ENCODE peak calls at places on chromosomes 13 and 19, in six cellular contexts. T, J, K, M, G and B are unnamed samples. For H3K4me1, the result is how much of the 10 kb centered on the place peaks cover.

GRCh38 chr13:107374038-107374437 is 806.1 kb upstream of the ARGLU1 start:
- DNase-seq in T (no peak), J (no peak), K (no peak), M (no peak), G (no peak), B (no peak)

GRCh38 chr19:1410136-1410786 is 2.9 kb downstream of the DAZAP1 start:
- DNase-seq in T (no peak), J (no peak), K (no peak), M (no peak), G (no peak), B (no peak)

GRCh38 chr19:5369962-5370367 is 29.4 kb upstream of the PTPRS start:
- DNase-seq in T (peak), J (peak), K (peak), M (peak), G (no peak), B (no peak)

GRCh38 chr13:34933349-34933748 is 8.7 kb upstream of the NBEA start:
- DNase-seq in T (no peak), J (no peak), K (no peak), M (no peak), G (no peak), B (no peak)

GRCh38 chr13:101416181-101417042 is at the start of gene NALCN:
- DNase-seq in T (no peak), J (no peak), K (no peak), M (peak), G (no peak), B (no peak)

GRCh38 chr13:101018720-101019119 is 344.1 kb upstream of the TMTC4 start:
- DNase-seq in T (no peak), J (no peak), K (no peak), M (peak), G (no peak), B (no peak)

GRCh38 chr19:31154021-31154420 is 195.2 kb downstream of the TSHZ3 start:
- DNase-seq in T (no peak), J (no peak), K (no peak), M (no peak), G (no peak), B (no peak)

GRCh38 chr19:7904074-7905020 is 670 bp downstream of the MAP2K7 start:
- DNase-seq in T (peak), J (no peak), K (peak), M (no peak), G (peak), B (peak)

GRCh38 chr19:12784871-12785430 is 6.3 kb upstream of the JUNB start:
- DNase-seq in T (peak), J (no peak), K (peak), M (peak), G (peak), B (peak)

GRCh38 chr13:79451500-79451962 is 29.4 kb upstream of the NDFIP2 start:
- DNase-seq in T (peak), J (peak), K (peak), M (peak), G (peak), B (peak)

GRCh38 chr13:53159439-53159838 is 130.8 kb downstream of the OLFM4 start:
- DNase-seq in T (no peak), J (no peak), K (no peak), M (no peak), G (no peak), B (no peak)

GRCh38 chr13:66665991-66666390 is 564.1 kb downstream of the PCDH9 start:
- DNase-seq in T (no peak), J (no peak), K (no peak), M (peak), G (no peak), B (no peak)

GRCh38 chr19:45423033-45423588 is 606 bp downstream of the ERCC1 start:
- DNase-seq in T (no peak), J (no peak), K (no peak), M (no peak), G (no peak), B (no peak)

GRCh38 chr19:2145831-2146241 is 5.5 kb downstream of the AP3D1 start:
- DNase-seq in T (no peak), J (no peak), K (no peak), M (no peak), G (no peak), B (no peak)

GRCh38 chr13:29754486-29754806 is 96.0 kb downstream of the UBL3 start:
- DNase-seq in T (no peak), J (no peak), K (peak), M (peak), G (no peak), B (no peak)

GRCh38 chr19:29528946-29529645 is 3.3 kb downstream of the VSTM2B start:
- DNase-seq in T (no peak), J (no peak), K (no peak), M (peak), G (no peak), B (no peak)
- H3K4me1 ChIP-seq in T (under half), J (under half), K (under half), M (under half), G (under half), B (under half)

GRCh38 chr19:18504886-18505610 is 16.8 kb downstream of the ELL start:
- DNase-seq in T (no peak), J (no peak), K (no peak), M (no peak), G (no peak), B (no peak)

GRCh38 chr19:18503971-18504885 is 17.6 kb downstream of the ELL start:
- DNase-seq in T (peak), J (no peak), K (no peak), M (peak), G (no peak), B (no peak)

GRCh38 chr19:18502236-18502632 is 19.6 kb downstream of the ELL start:
- DNase-seq in T (no peak), J (no peak), K (no peak), M (no peak), G (no peak), B (no peak)

GRCh38 chr19:18502633-18503294 is 19.1 kb downstream of the ELL start:
- DNase-seq in T (no peak), J (no peak), K (no peak), M (no peak), G (no peak), B (no peak)

DNA sequence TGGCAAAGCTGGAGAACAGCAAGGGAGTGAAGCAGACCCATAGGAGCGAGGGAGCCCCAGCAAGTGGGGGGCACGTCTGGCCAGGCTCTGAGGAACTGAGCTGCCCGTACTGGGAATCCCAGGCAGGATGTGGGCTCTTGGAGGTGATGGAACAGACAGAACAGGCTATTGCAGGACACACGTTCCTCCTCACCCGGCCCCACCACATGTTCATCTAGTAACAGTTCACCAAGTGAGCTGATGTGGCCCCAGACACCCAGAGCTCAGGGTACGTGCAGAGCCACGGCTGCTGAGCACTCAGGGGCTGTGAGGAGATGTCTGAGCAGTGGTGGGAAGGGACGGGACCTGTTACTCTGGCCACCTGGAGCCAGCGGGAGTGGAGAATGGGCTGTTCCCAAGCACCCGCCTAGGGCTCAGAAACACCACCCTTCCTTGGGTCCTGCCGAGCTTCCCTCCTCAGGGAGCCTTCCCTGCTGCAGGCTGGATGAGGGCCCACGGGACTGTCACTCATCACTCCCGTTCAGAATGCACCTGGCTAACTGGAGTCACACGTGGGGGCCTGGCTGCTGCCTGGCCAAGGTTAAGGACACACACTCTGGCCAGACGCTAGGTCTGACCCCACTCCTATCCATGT is 18.4 kb downstream of the ELL start:
- DNase-seq in T (no peak), J (no peak), K (no peak), M (no peak), G (no peak), B (no peak)
- H3K4me1 ChIP-seq in T (half or more), J (under half), K (half or more), M (under half), G (half or more), B (half or more)

DNA sequence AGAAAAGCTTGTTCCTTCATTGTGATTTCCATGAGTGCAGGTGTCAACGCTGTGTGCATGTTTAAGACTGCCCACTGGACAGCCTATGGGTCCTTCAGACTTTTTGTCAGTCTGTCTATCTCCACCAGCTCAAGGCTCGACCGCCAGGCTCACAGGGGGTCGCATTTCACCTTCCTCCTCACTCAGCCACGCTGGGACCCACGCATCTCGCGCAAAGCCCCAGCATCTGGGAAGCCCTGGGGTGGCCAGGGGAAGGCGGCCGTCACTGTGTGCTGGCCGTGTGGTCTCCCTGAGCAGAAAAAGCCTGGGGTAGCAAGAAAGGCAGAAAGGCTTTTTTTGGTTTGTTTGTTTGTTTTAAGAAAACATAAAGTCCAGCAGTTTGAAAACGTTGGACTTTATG is 48.5 kb downstream of the KLF2 start:
- DNase-seq in T (no peak), J (no peak), K (no peak), M (no peak), G (no peak), B (no peak)
- H3K4me1 ChIP-seq in T (under half), J (half or more), K (half or more), M (under half), G (half or more), B (half or more)

GRCh38 chr13:112844879-112845278 is 124.1 kb upstream of the MCF2L start:
- DNase-seq in T (no peak), J (no peak), K (no peak), M (no peak), G (no peak), B (no peak)
- H3K4me1 ChIP-seq in T (under half), J (under half), K (under half), M (under half), G (under half), B (under half)

GRCh38 chr13:40494513-40494912 is 171.9 kb downstream of the FOXO1 start:
- DNase-seq in T (no peak), J (no peak), K (peak), M (no peak), G (no peak), B (peak)

GRCh38 chr13:40492511-40492910 is 173.9 kb downstream of the FOXO1 start:
- DNase-seq in T (no peak), J (no peak), K (no peak), M (no peak), G (no peak), B (no peak)

GRCh38 chr13:40486518-40487163 is 179.8 kb downstream of the FOXO1 start:
- DNase-seq in T (no peak), J (no peak), K (no peak), M (no peak), G (no peak), B (no peak)

GRCh38 chr13:40488869-40489391 is 177.5 kb downstream of the FOXO1 start:
- DNase-seq in T (no peak), J (no peak), K (no peak), M (no peak), G (no peak), B (no peak)

GRCh38 chr13:40490086-40490723 is 176.2 kb downstream of the FOXO1 start:
- DNase-seq in T (peak), J (no peak), K (peak), M (no peak), G (peak), B (peak)
- H3K4me1 ChIP-seq in T (under half), J (under half), K (half or more), M (under half), G (half or more), B (half or more)

GRCh38 chr13:111186305-111186930 is 71.3 kb downstream of the ARHGEF7 start:
- DNase-seq in T (no peak), J (no peak), K (no peak), M (no peak), G (no peak), B (no peak)
- H3K4me1 ChIP-seq in T (under half), J (half or more), K (half or more), M (under half), G (under half), B (half or more)

DNA sequence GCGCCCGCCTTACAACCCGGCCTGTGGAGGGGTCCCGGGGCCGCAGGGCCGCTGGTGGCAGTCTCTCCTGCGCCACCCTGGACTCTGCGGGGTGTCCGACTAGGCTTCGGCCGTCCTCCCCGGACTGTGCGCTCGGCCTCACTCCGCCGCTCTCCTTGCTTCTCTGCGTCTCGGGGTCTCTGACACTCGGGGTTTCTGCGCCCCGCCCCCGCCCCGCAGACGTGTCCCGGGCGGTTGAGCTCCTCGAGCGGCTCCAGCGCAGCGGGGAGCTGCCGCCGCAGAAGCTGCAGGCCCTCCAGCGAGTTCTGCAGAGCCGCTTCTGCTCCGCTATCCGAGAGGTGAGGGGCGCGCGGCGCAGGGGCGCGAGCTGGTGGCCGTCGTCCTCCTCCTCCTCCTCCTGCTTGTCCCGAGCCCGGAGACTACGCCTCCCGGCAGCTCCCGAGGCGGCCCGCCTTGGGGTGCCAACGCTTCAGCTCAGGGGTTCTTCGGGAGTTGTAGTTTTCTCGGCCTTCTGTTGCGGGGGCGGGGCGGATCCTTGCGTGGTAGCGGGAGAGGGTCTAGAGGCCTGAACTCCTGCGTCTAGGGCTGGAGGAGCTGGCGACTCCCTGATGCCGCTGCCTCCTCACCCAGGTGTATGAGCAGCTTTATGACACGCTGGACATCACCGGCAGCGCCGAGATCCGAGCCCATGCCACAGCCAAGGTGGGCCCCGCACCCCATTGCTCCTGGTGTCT is 627 bp downstream of the LIN7B start:
- DNase-seq in T (peak), J (peak), K (peak), M (no peak), G (peak), B (peak)
- H3K4me1 ChIP-seq in T (under half), J (under half), K (under half), M (under half), G (under half), B (under half)